ENCODE peak calls at places on chromosomes 7 and 10, in ten cellular contexts. One of them, this sample, is unnamed.

GRCh38 chr7:3916146-3916545 is 615.1 kb downstream of the SDK1 start:
- DNase-seq in sigmoid colon: no peak
- DNase-seq in left ventricle myocardium inferior: no peak
- DNase-seq in lower lobe of right lung: no peak
- DNase-seq in colonic mucosa: no peak
- DNase-seq in HCT116: no peak
- DNase-seq in lung: no peak
- DNase-seq in gastrocnemius medialis: no peak
- DNase-seq in PC-9: no peak
- DNase-seq in fibroblast of lung: peak; percentile 59
- DNase-seq in this sample: no peak

GRCh38 chr10:34543716-34544115 is 271.4 kb downstream of the PARD3 start:
- DNase-seq in HCT116: no peak
- DNase-seq in lower lobe of right lung: no peak
- DNase-seq in lung: no peak
- DNase-seq in sigmoid colon: no peak
- DNase-seq in colonic mucosa: no peak
- DNase-seq in fibroblast of lung: no peak
- DNase-seq in gastrocnemius medialis: no peak
- DNase-seq in left ventricle myocardium inferior: no peak
- DNase-seq in PC-9: no peak
- DNase-seq in this sample: no peak

GRCh38 chr10:12540341-12540781 is 191.0 kb downstream of the CAMK1D start:
- DNase-seq in PC-9: no peak
- DNase-seq in fibroblast of lung: peak; percentile 92
- DNase-seq in left ventricle myocardium inferior: no peak
- DNase-seq in lung: no peak
- DNase-seq in gastrocnemius medialis: no peak
- DNase-seq in sigmoid colon: no peak
- DNase-seq in lower lobe of right lung: no peak
- DNase-seq in colonic mucosa: no peak
- DNase-seq in HCT116: no peak
- DNase-seq in this sample: no peak

GRCh38 chr7:17307033-17307432 is 8.6 kb downstream of the AHR start:
- DNase-seq in PC-9: no peak
- DNase-seq in HCT116: no peak
- DNase-seq in colonic mucosa: no peak
- DNase-seq in sigmoid colon: no peak
- DNase-seq in left ventricle myocardium inferior: no peak
- DNase-seq in gastrocnemius medialis: no peak
- DNase-seq in lung: no peak
- DNase-seq in lower lobe of right lung: no peak
- DNase-seq in fibroblast of lung: no peak
- DNase-seq in this sample: peak; percentile 52

GRCh38 chr10:112246-112645 is 23.0 kb upstream of the ZMYND11 start:
- DNase-seq in gastrocnemius medialis: no peak
- DNase-seq in sigmoid colon: no peak
- DNase-seq in left ventricle myocardium inferior: no peak
- DNase-seq in colonic mucosa: no peak
- DNase-seq in lung: no peak
- DNase-seq in PC-9: peak; percentile 91
- DNase-seq in HCT116: no peak
- DNase-seq in lower lobe of right lung: no peak
- DNase-seq in fibroblast of lung: peak; percentile 35
- DNase-seq in this sample: no peak

GRCh38 chr10:90087197-90088007 is 386.0 kb downstream of the KIF20B start:
- DNase-seq in left ventricle myocardium inferior: no peak
- DNase-seq in colonic mucosa: no peak
- DNase-seq in PC-9: no peak
- DNase-seq in lower lobe of right lung: no peak
- DNase-seq in lung: no peak
- DNase-seq in fibroblast of lung: peak; percentile 81
- DNase-seq in gastrocnemius medialis: no peak
- DNase-seq in sigmoid colon: no peak
- DNase-seq in HCT116: peak; percentile 98
- DNase-seq in this sample: no peak

GRCh38 chr10:11345224-11346054 is 266.0 kb downstream of the USP6NL start:
- DNase-seq in PC-9: no peak
- DNase-seq in sigmoid colon: no peak
- DNase-seq in left ventricle myocardium inferior: no peak
- DNase-seq in lung: peak; percentile 73
- DNase-seq in fibroblast of lung: no peak
- DNase-seq in gastrocnemius medialis: no peak
- DNase-seq in lower lobe of right lung: peak; percentile 65
- DNase-seq in colonic mucosa: peak; percentile 72
- DNase-seq in HCT116: peak; percentile 61
- DNase-seq in this sample: no peak

GRCh38 chr7:85508642-85509429 is 322.0 kb upstream of the SEMA3D start:
- DNase-seq in sigmoid colon: no peak
- DNase-seq in lower lobe of right lung: no peak
- DNase-seq in HCT116: no peak
- DNase-seq in PC-9: no peak
- DNase-seq in gastrocnemius medialis: no peak
- DNase-seq in fibroblast of lung: peak; percentile 96
- DNase-seq in lung: no peak
- DNase-seq in colonic mucosa: no peak
- DNase-seq in left ventricle myocardium inferior: no peak
- DNase-seq in this sample: no peak

GRCh38 chr7:4274286-4274685 is 407.8 kb upstream of the FOXK1 start:
- DNase-seq in left ventricle myocardium inferior: no peak
- DNase-seq in HCT116: no peak
- DNase-seq in PC-9: no peak
- DNase-seq in lung: no peak
- DNase-seq in lower lobe of right lung: no peak
- DNase-seq in colonic mucosa: no peak
- DNase-seq in sigmoid colon: no peak
- DNase-seq in gastrocnemius medialis: no peak
- DNase-seq in fibroblast of lung: no peak
- DNase-seq in this sample: no peak

GRCh38 chr10:26696786-26697162 is 727 bp upstream of the PDSS1 start:
- DNase-seq in left ventricle myocardium inferior: no peak
- DNase-seq in fibroblast of lung: no peak
- DNase-seq in HCT116: peak; percentile 18
- DNase-seq in gastrocnemius medialis: peak; percentile 70
- DNase-seq in PC-9: peak; percentile 58
- DNase-seq in colonic mucosa: no peak
- DNase-seq in lung: no peak
- DNase-seq in lower lobe of right lung: no peak
- DNase-seq in sigmoid colon: no peak
- DNase-seq in this sample: no peak

GRCh38 chr7:111528331-111528730 is 34.0 kb downstream of the IMMP2L start:
- DNase-seq in sigmoid colon: no peak
- DNase-seq in HCT116: no peak
- DNase-seq in gastrocnemius medialis: no peak
- DNase-seq in fibroblast of lung: no peak
- DNase-seq in lower lobe of right lung: no peak
- DNase-seq in colonic mucosa: no peak
- DNase-seq in lung: no peak
- DNase-seq in PC-9: no peak
- DNase-seq in left ventricle myocardium inferior: no peak
- DNase-seq in this sample: no peak

GRCh38 chr10:131211556-131211955 is 100.0 kb downstream of the TCERG1L start:
- DNase-seq in lower lobe of right lung: no peak
- DNase-seq in lung: no peak
- DNase-seq in HCT116: no peak
- DNase-seq in left ventricle myocardium inferior: no peak
- DNase-seq in sigmoid colon: no peak
- DNase-seq in fibroblast of lung: no peak
- DNase-seq in PC-9: no peak
- DNase-seq in colonic mucosa: no peak
- DNase-seq in gastrocnemius medialis: no peak
- DNase-seq in this sample: no peak

GRCh38 chr7:108146070-108146842 is 16.1 kb upstream of the LAMB4 start:
- DNase-seq in lung: peak; percentile 62
- DNase-seq in left ventricle myocardium inferior: peak; percentile 25
- DNase-seq in PC-9: peak; percentile 71
- DNase-seq in fibroblast of lung: peak; percentile 74
- DNase-seq in sigmoid colon: peak; percentile 78
- DNase-seq in HCT116: peak; percentile 69
- DNase-seq in lower lobe of right lung: peak; percentile 41
- DNase-seq in colonic mucosa: peak; percentile 75
- DNase-seq in gastrocnemius medialis: peak; percentile 13
- DNase-seq in this sample: peak; percentile 38

GRCh38 chr10:46537309-46537708 is 19.1 kb downstream of the GPRIN2 start:
- DNase-seq in lung: no peak
- DNase-seq in HCT116: no peak
- DNase-seq in lower lobe of right lung: no peak
- DNase-seq in PC-9: no peak
- DNase-seq in fibroblast of lung: no peak
- DNase-seq in sigmoid colon: peak; percentile 43
- DNase-seq in gastrocnemius medialis: no peak
- DNase-seq in colonic mucosa: no peak
- DNase-seq in left ventricle myocardium inferior: no peak
- DNase-seq in this sample: no peak

GRCh38 chr10:69494626-69495558 is 43.6 kb downstream of the TSPAN15 start:
- DNase-seq in colonic mucosa: no peak
- DNase-seq in PC-9: peak; percentile 22
- DNase-seq in fibroblast of lung: no peak
- DNase-seq in left ventricle myocardium inferior: no peak
- DNase-seq in sigmoid colon: peak; percentile 79
- DNase-seq in lower lobe of right lung: peak; percentile 35
- DNase-seq in gastrocnemius medialis: peak; percentile 16
- DNase-seq in HCT116: no peak
- DNase-seq in lung: no peak
- DNase-seq in this sample: no peak

GRCh38 chr10:119602241-119603095 is 5.7 kb upstream of the TIAL1 start:
- DNase-seq in fibroblast of lung: no peak
- DNase-seq in lower lobe of right lung: no peak
- DNase-seq in colonic mucosa: peak; percentile 60
- DNase-seq in left ventricle myocardium inferior: no peak
- DNase-seq in HCT116: peak; percentile 51
- DNase-seq in lung: no peak
- DNase-seq in gastrocnemius medialis: no peak
- DNase-seq in sigmoid colon: no peak
- DNase-seq in PC-9: no peak
- DNase-seq in this sample: no peak

DNA sequence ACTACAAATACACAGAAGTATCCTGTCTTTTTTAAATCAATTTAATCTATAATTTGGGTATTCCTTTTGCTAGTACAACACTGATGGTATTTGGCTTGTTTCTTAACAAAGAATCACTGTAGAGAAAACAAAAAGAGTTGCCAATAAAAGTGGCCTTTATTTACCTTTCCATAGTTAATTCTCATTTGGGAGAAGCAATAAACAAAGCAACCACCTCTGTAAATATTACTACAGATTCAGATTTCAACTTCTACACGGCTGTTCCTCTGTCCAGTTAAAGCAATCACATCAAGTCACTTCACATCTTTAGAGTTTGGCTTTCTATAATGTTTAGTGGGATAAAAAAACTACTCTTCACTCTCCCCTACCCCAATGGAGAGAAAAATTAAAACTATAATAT is 34.4 kb downstream of the ERCC6 start:
- DNase-seq in sigmoid colon: no peak
- DNase-seq in lower lobe of right lung: no peak
- DNase-seq in PC-9: no peak
- DNase-seq in colonic mucosa: no peak
- DNase-seq in left ventricle myocardium inferior: no peak
- DNase-seq in lung: no peak
- DNase-seq in fibroblast of lung: no peak
- DNase-seq in HCT116: no peak
- DNase-seq in gastrocnemius medialis: no peak
- DNase-seq in this sample: no peak
- H3K36me3 ChIP-seq in sigmoid colon: peaks cover 28% of the 10 kb centered on the region
- H3K36me3 ChIP-seq in lower lobe of right lung: peaks cover 39% of the 10 kb centered on the region
- H3K36me3 ChIP-seq in PC-9: peaks cover 31% of the 10 kb centered on the region
- H3K36me3 ChIP-seq in colonic mucosa: no peaks in the 10 kb centered on the region
- H3K36me3 ChIP-seq in left ventricle myocardium inferior: peaks cover 20% of the 10 kb centered on the region
- H3K36me3 ChIP-seq in lung: peaks cover 3% of the 10 kb centered on the region
- H3K36me3 ChIP-seq in fibroblast of lung: no peaks in the 10 kb centered on the region
- H3K36me3 ChIP-seq in HCT116: no peaks in the 10 kb centered on the region
- H3K36me3 ChIP-seq in gastrocnemius medialis: no peaks in the 10 kb centered on the region
- H3K36me3 ChIP-seq in this sample: no peaks in the 10 kb centered on the region

GRCh38 chr7:102044984-102045673 is 227.7 kb downstream of the CUX1 start:
- DNase-seq in fibroblast of lung: peak; percentile 89
- DNase-seq in lower lobe of right lung: peak; percentile 66
- DNase-seq in sigmoid colon: peak; percentile 79
- DNase-seq in PC-9: no peak
- DNase-seq in HCT116: peak; percentile 7
- DNase-seq in lung: no peak
- DNase-seq in gastrocnemius medialis: peak; percentile 40
- DNase-seq in left ventricle myocardium inferior: peak; percentile 65
- DNase-seq in colonic mucosa: no peak
- DNase-seq in this sample: peak; percentile 39
- TF ChIP-seq CTCF in fibroblast of lung: no peak
- TF ChIP-seq CTCF in lower lobe of right lung: no peak
- TF ChIP-seq CTCF in sigmoid colon: no peak
- TF ChIP-seq CTCF in PC-9: no peak
- TF ChIP-seq CTCF in HCT116: no peak
- TF ChIP-seq CTCF in lung: no peak
- TF ChIP-seq CTCF in gastrocnemius medialis: no peak
- TF ChIP-seq CTCF in left ventricle myocardium inferior: no peak
- TF ChIP-seq CTCF in colonic mucosa: no peak
- TF ChIP-seq CTCF in this sample: no peak

DNA sequence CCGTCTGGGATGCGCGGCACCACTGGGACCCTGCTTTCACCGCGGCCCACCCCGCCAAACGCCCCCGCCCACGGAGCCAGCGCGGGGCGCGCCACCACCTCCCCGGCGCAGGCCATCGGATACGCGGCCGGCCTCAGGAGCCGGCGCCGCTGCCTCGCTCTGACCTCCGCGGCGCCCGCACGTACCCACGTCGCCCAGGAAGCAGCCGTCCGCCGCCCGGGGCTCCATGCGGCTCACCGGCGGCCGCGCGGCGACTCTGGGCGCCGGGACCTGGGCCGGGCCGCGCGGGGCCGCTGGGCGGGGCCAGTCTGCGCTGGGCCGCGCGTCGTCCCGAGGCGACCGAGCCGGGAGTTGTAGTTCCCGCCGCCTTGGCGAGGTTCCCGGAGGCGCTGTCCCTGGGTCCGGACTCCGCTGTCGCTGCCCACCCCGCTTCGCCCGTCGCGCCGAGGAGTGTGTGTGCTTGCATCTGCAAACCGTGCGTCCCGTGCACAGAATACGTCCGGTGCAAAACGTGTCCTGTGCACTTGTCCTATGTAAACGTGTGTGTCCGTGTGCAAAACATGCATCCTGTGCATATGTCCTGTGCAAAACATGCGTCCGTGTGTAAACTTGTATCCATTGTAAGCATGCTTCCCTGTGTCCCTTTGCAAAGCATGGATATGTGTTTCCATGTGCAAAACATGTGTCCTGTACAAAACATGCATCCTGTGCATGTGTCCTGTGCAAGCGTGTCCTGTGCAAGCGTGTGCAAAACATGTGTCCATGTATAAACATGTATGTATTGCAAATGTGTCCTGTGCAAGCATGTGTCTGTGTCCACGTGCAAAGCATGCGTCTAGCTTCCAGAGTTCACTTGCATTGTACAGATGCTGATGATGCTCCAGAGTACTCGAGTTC is at the start of gene ASB13:
- DNase-seq in lung: peak; percentile 65
- DNase-seq in sigmoid colon: peak; percentile 82
- DNase-seq in gastrocnemius medialis: peak; percentile 48
- DNase-seq in left ventricle myocardium inferior: peak; percentile 81
- DNase-seq in fibroblast of lung: peak; percentile 36
- DNase-seq in HCT116: peak; percentile 28
- DNase-seq in colonic mucosa: peak; percentile 88
- DNase-seq in PC-9: no peak
- DNase-seq in lower lobe of right lung: peak; percentile 85
- DNase-seq in this sample: peak; percentile 85
- H3K27ac ChIP-seq in lung: peak within 1 kb of the TSS; percentile 61
- H3K27ac ChIP-seq in sigmoid colon: peak within 1 kb of the TSS; percentile 84
- H3K27ac ChIP-seq in gastrocnemius medialis: peak within 1 kb of the TSS; percentile 82
- H3K27ac ChIP-seq in left ventricle myocardium inferior: peak within 1 kb of the TSS; percentile 90
- H3K27ac ChIP-seq in fibroblast of lung: peak within 1 kb of the TSS; percentile 55
- H3K27ac ChIP-seq in HCT116: peak within 1 kb of the TSS; percentile 60
- H3K27ac ChIP-seq in colonic mucosa: peak within 1 kb of the TSS; percentile 88
- H3K27ac ChIP-seq in PC-9: no peak within 1 kb of the TSS
- H3K27ac ChIP-seq in lower lobe of right lung: peak within 1 kb of the TSS; percentile 85
- H3K27ac ChIP-seq in this sample: peak within 1 kb of the TSS; percentile 76

GRCh38 chr7:155717010-155717744 is 72.7 kb downstream of the RBM33 start:
- DNase-seq in gastrocnemius medialis: no peak
- DNase-seq in fibroblast of lung: no peak
- DNase-seq in lower lobe of right lung: no peak
- DNase-seq in lung: no peak
- DNase-seq in left ventricle myocardium inferior: no peak
- DNase-seq in PC-9: no peak
- DNase-seq in HCT116: no peak
- DNase-seq in sigmoid colon: no peak
- DNase-seq in colonic mucosa: no peak
- DNase-seq in this sample: no peak
- H3K36me3 ChIP-seq in gastrocnemius medialis: peaks cover 20% of the 10 kb centered on the region
- H3K36me3 ChIP-seq in fibroblast of lung: peaks cover 4% of the 10 kb centered on the region
- H3K36me3 ChIP-seq in lower lobe of right lung: peaks cover 69% of the 10 kb centered on the region
- H3K36me3 ChIP-seq in lung: peaks cover 18% of the 10 kb centered on the region
- H3K36me3 ChIP-seq in left ventricle myocardium inferior: peaks cover 30% of the 10 kb centered on the region
- H3K36me3 ChIP-seq in PC-9: peaks cover 24% of the 10 kb centered on the region
- H3K36me3 ChIP-seq in HCT116: peaks cover 3% of the 10 kb centered on the region
- H3K36me3 ChIP-seq in sigmoid colon: peaks cover 34% of the 10 kb centered on the region
- H3K36me3 ChIP-seq in colonic mucosa: peaks cover 2% of the 10 kb centered on the region
- H3K36me3 ChIP-seq in this sample: peaks cover 2% of the 10 kb centered on the region